ENCODE peak calls at places on chromosomes 3 and 15, in four cellular contexts. One of them, this sample, is unnamed.

GRCh38 chr15:40830884-40831283 is 2.4 kb upstream of the PPP1R14D start:
- DNase-seq in astrocyte of the spinal cord: no peak
- DNase-seq in A549: no peak
- DNase-seq in endothelial cell: peak
- DNase-seq in this sample: no peak

GRCh38 chr3:139937674-139938279 is 2.8 kb downstream of the CLSTN2 start:
- DNase-seq in astrocyte of the spinal cord: peak
- DNase-seq in A549: peak
- DNase-seq in endothelial cell: peak
- DNase-seq in this sample: peak

GRCh38 chr15:43852607-43853006 is 25.8 kb downstream of the WDR76 start:
- DNase-seq in astrocyte of the spinal cord: no peak
- DNase-seq in A549: no peak
- DNase-seq in endothelial cell: no peak
- DNase-seq in this sample: no peak

GRCh38 chr3:13308406-13308805 is 111.7 kb downstream of the NUP210 start:
- DNase-seq in astrocyte of the spinal cord: peak
- DNase-seq in A549: peak
- DNase-seq in endothelial cell: peak
- DNase-seq in this sample: peak

GRCh38 chr3:87320748-87321634 is 44.6 kb upstream of the POU1F1 start:
- DNase-seq in astrocyte of the spinal cord: no peak
- DNase-seq in A549: no peak
- DNase-seq in endothelial cell: no peak
- DNase-seq in this sample: no peak

GRCh38 chr3:19539488-19540395 is 391.4 kb downstream of the KCNH8 start:
- DNase-seq in astrocyte of the spinal cord: no peak
- DNase-seq in A549: no peak
- DNase-seq in endothelial cell: no peak
- DNase-seq in this sample: no peak

GRCh38 chr3:195508185-195508584 is 34.9 kb downstream of the PPP1R2 start:
- DNase-seq in astrocyte of the spinal cord: no peak
- DNase-seq in A549: no peak
- DNase-seq in endothelial cell: no peak
- DNase-seq in this sample: no peak

GRCh38 chr3:16369885-16370284 is 104.9 kb downstream of the OXNAD1 start:
- DNase-seq in astrocyte of the spinal cord: no peak
- DNase-seq in A549: no peak
- DNase-seq in endothelial cell: no peak
- DNase-seq in this sample: no peak

GRCh38 chr3:20074226-20075063 is 34.2 kb downstream of the KAT2B start:
- DNase-seq in astrocyte of the spinal cord: no peak
- DNase-seq in A549: no peak
- DNase-seq in endothelial cell: no peak
- DNase-seq in this sample: peak

GRCh38 chr15:39573844-39574243 is 7.0 kb upstream of the THBS1 start:
- DNase-seq in astrocyte of the spinal cord: no peak
- DNase-seq in A549: no peak
- DNase-seq in endothelial cell: no peak
- DNase-seq in this sample: peak

GRCh38 chr3:55468251-55468650 is 18.9 kb downstream of the WNT5A start:
- DNase-seq in astrocyte of the spinal cord: peak
- DNase-seq in A549: no peak
- DNase-seq in endothelial cell: no peak
- DNase-seq in this sample: peak

GRCh38 chr3:14508966-14509795 is 31.0 kb downstream of the GRIP2 start:
- DNase-seq in astrocyte of the spinal cord: no peak
- DNase-seq in A549: peak
- DNase-seq in endothelial cell: peak
- DNase-seq in this sample: no peak

GRCh38 chr3:59675495-59675894 is 625.7 kb upstream of the CFAP20DC start:
- DNase-seq in astrocyte of the spinal cord: no peak
- DNase-seq in A549: no peak
- DNase-seq in endothelial cell: no peak
- DNase-seq in this sample: no peak

GRCh38 chr3:67790043-67790442 is 135.6 kb upstream of the SUCLG2 start:
- DNase-seq in astrocyte of the spinal cord: peak
- DNase-seq in A549: peak
- DNase-seq in endothelial cell: peak
- DNase-seq in this sample: peak

GRCh38 chr3:141659821-141660597 is 78.1 kb upstream of the RNF7 start:
- DNase-seq in astrocyte of the spinal cord: peak
- DNase-seq in A549: peak
- DNase-seq in endothelial cell: peak
- DNase-seq in this sample: peak

GRCh38 chr3:65563844-65564243 is 474.9 kb downstream of the MAGI1 start:
- DNase-seq in astrocyte of the spinal cord: no peak
- DNase-seq in A549: no peak
- DNase-seq in endothelial cell: no peak
- DNase-seq in this sample: no peak

GRCh38 chr3:69763976-69764851 is 24.9 kb downstream of the MITF start:
- DNase-seq in astrocyte of the spinal cord: no peak
- DNase-seq in A549: no peak
- DNase-seq in endothelial cell: no peak
- DNase-seq in this sample: no peak

GRCh38 chr3:12198301-12198700 is 39.6 kb upstream of the TIMP4 start:
- DNase-seq in astrocyte of the spinal cord: peak
- DNase-seq in A549: no peak
- DNase-seq in endothelial cell: no peak
- DNase-seq in this sample: peak

GRCh38 chr15:26355671-26356070 is 417.2 kb downstream of the GABRB3 start:
- DNase-seq in astrocyte of the spinal cord: no peak
- DNase-seq in A549: no peak
- DNase-seq in endothelial cell: no peak
- DNase-seq in this sample: no peak

GRCh38 chr3:59527493-59527892 is 477.7 kb upstream of the CFAP20DC start:
- DNase-seq in astrocyte of the spinal cord: no peak
- DNase-seq in A549: no peak
- DNase-seq in endothelial cell: no peak
- DNase-seq in this sample: no peak

GRCh38 chr3:192906940-192907339 is 10.7 kb downstream of the MB21D2 start:
- DNase-seq in astrocyte of the spinal cord: no peak
- DNase-seq in A549: no peak
- DNase-seq in endothelial cell: no peak
- DNase-seq in this sample: peak

GRCh38 chr15:33476908-33477307 is 166.1 kb downstream of the RYR3 start:
- DNase-seq in astrocyte of the spinal cord: no peak
- DNase-seq in A549: no peak
- DNase-seq in endothelial cell: no peak
- DNase-seq in this sample: no peak

GRCh38 chr3:149772861-149773260 is 19.5 kb downstream of the ANKUB1 start:
- DNase-seq in astrocyte of the spinal cord: no peak
- DNase-seq in A549: no peak
- DNase-seq in endothelial cell: no peak
- DNase-seq in this sample: no peak

GRCh38 chr3:181210275-181210674 is 220.7 kb upstream of the DNAJC19 start:
- DNase-seq in astrocyte of the spinal cord: peak
- DNase-seq in A549: no peak
- DNase-seq in endothelial cell: no peak
- DNase-seq in this sample: peak

GRCh38 chr3:77599948-77600347 is 560.0 kb downstream of the ROBO2 start:
- DNase-seq in astrocyte of the spinal cord: no peak
- DNase-seq in A549: no peak
- DNase-seq in endothelial cell: no peak
- DNase-seq in this sample: no peak

DNA sequence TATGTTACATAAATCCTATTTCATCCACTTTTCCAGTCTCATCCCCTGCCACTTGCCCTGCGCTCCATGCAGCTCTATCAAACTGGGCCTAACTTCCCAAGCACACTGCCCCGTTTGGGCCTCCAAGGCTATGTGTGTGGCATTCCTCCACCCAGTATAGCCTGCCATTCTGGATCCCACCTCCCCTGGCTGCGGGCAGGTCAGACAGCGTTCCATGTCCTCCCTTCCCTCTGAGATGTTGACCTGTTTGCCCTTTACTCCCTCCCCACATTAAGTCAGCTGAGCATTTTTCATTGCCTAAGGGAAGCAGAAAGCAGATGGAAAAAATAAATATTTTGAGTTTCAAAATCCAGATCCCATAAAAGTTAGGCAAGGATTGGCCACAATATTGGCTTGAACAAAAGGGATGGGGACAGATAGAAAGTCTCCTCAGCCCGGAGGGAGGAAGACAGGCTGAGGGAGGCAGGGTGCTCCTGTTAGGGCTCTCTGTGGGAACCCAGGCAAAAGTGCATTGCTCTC is 73.3 kb downstream of the CYP19A1 start:
- DNase-seq in astrocyte of the spinal cord: no peak
- DNase-seq in A549: no peak
- DNase-seq in endothelial cell: no peak
- DNase-seq in this sample: no peak
- TF ChIP-seq CTCF in astrocyte of the spinal cord: no peak
- TF ChIP-seq CTCF in A549: no peak
- TF ChIP-seq CTCF in endothelial cell: no peak
- TF ChIP-seq CTCF in this sample: no peak

GRCh38 chr3:170483485-170484262 is 65.0 kb downstream of the CLDN11 start:
- DNase-seq in astrocyte of the spinal cord: no peak
- DNase-seq in A549: peak
- DNase-seq in endothelial cell: no peak
- DNase-seq in this sample: no peak
- TF ChIP-seq CTCF in astrocyte of the spinal cord: peak
- TF ChIP-seq CTCF in A549: no peak
- TF ChIP-seq CTCF in endothelial cell: peak
- TF ChIP-seq CTCF in this sample: peak

GRCh38 chr15:52438047-52438446 is 90.6 kb downstream of the MYO5A start:
- DNase-seq in astrocyte of the spinal cord: no peak
- DNase-seq in A549: no peak
- DNase-seq in endothelial cell: no peak
- DNase-seq in this sample: no peak

GRCh38 chr15:52439470-52439869 is 89.2 kb downstream of the MYO5A start:
- DNase-seq in astrocyte of the spinal cord: no peak
- DNase-seq in A549: no peak
- DNase-seq in endothelial cell: no peak
- DNase-seq in this sample: no peak

GRCh38 chr15:52441846-52442245 is 86.8 kb downstream of the MYO5A start:
- DNase-seq in astrocyte of the spinal cord: no peak
- DNase-seq in A549: no peak
- DNase-seq in endothelial cell: no peak
- DNase-seq in this sample: no peak

GRCh38 chr15:52436971-52437370 is 91.7 kb downstream of the MYO5A start:
- DNase-seq in astrocyte of the spinal cord: no peak
- DNase-seq in A549: no peak
- DNase-seq in endothelial cell: no peak
- DNase-seq in this sample: no peak

GRCh38 chr15:52440414-52440813 is 88.3 kb downstream of the MYO5A start:
- DNase-seq in astrocyte of the spinal cord: peak
- DNase-seq in A549: peak
- DNase-seq in endothelial cell: no peak
- DNase-seq in this sample: no peak
- TF ChIP-seq CTCF in astrocyte of the spinal cord: no peak
- TF ChIP-seq CTCF in A549: no peak
- TF ChIP-seq CTCF in endothelial cell: no peak
- TF ChIP-seq CTCF in this sample: no peak

GRCh38 chr15:41860049-41860828 is 21.6 kb downstream of the PLA2G4B start:
- DNase-seq in astrocyte of the spinal cord: no peak
- DNase-seq in A549: no peak
- DNase-seq in endothelial cell: no peak
- DNase-seq in this sample: no peak
- TF ChIP-seq CTCF in astrocyte of the spinal cord: no peak
- TF ChIP-seq CTCF in A549: no peak
- TF ChIP-seq CTCF in endothelial cell: no peak
- TF ChIP-seq CTCF in this sample: peak

GRCh38 chr3:127629462-127630403 is 748 bp downstream of the PODXL2 start:
- DNase-seq in astrocyte of the spinal cord: no peak
- DNase-seq in A549: no peak
- DNase-seq in endothelial cell: no peak
- DNase-seq in this sample: no peak

GRCh38 chr3:127630811-127631714 is 2.1 kb downstream of the PODXL2 start:
- DNase-seq in astrocyte of the spinal cord: no peak
- DNase-seq in A549: no peak
- DNase-seq in endothelial cell: no peak
- DNase-seq in this sample: no peak

GRCh38 chr3:127632035-127632434 is 3.0 kb downstream of the PODXL2 start:
- DNase-seq in astrocyte of the spinal cord: no peak
- DNase-seq in A549: no peak
- DNase-seq in endothelial cell: no peak
- DNase-seq in this sample: no peak

GRCh38 chr3:127634653-127635052 is 5.7 kb downstream of the PODXL2 start:
- DNase-seq in astrocyte of the spinal cord: no peak
- DNase-seq in A549: no peak
- DNase-seq in endothelial cell: no peak
- DNase-seq in this sample: no peak

DNA sequence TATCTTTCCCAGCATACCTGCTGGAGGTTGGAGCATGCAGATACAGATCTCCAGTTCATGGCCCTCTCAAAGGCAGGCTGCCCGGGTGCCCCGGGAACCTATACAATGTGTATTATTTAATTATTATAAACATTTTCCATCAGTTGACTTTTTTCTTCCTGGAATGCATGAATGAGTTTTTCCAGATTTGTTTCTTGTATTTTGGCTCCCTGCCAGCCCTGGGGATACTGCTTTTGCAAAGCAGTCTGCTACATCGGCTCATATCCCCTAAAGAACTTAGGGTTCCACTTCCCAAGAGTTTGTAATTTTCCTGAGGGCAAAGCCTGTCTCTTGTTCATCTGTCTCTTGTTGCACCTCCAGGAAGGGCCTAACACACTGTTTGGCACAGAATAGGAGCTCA is 3.5 kb downstream of the PODXL2 start:
- DNase-seq in astrocyte of the spinal cord: no peak
- DNase-seq in A549: no peak
- DNase-seq in endothelial cell: no peak
- DNase-seq in this sample: no peak
- TF ChIP-seq CTCF in astrocyte of the spinal cord: no peak
- TF ChIP-seq CTCF in A549: no peak
- TF ChIP-seq CTCF in endothelial cell: no peak
- TF ChIP-seq CTCF in this sample: no peak

GRCh38 chr3:129046037-129046731 is 14.4 kb upstream of the GP9 start:
- DNase-seq in astrocyte of the spinal cord: no peak
- DNase-seq in A549: no peak
- DNase-seq in endothelial cell: no peak
- DNase-seq in this sample: no peak
- TF ChIP-seq CTCF in astrocyte of the spinal cord: no peak
- TF ChIP-seq CTCF in A549: no peak
- TF ChIP-seq CTCF in endothelial cell: no peak
- TF ChIP-seq CTCF in this sample: no peak

This sample was measured in HFFc6.